ENCODE peak calls at places on chromosomes 3 and 15, in eight cellular contexts. D is HS-27A; B is CD8-positive, alpha-beta T cell; T is upper lobe of left lung; A is ACHN; F is EH; G is activated CD8-positive, alpha-beta memory T cell treated with anti-CD3 and anti-CD28 coated beads for 1 hour; Q is NCI-H510A. M is an unnamed sample.

GRCh38 chr3:61936344-61936937 is 375.1 kb downstream of the PTPRG start:
- DNase-seq in F (peak; percentile 42), G (no peak), Q (no peak), A (peak; percentile 14), D (peak; percentile 11), B (no peak), T (no peak), M (no peak)

GRCh38 chr3:66825421-66825820 is 172.7 kb upstream of the KBTBD8 start:
- DNase-seq in Q (no peak), A (no peak), G (no peak), T (no peak), B (no peak), D (no peak), F (no peak), M (no peak)

GRCh38 chr3:151265866-151266265 is 12.5 kb downstream of the P2RY14 start:
- DNase-seq in B (no peak), G (no peak), D (no peak), F (no peak), A (no peak), T (peak; percentile 28), Q (no peak), M (no peak)

GRCh38 chr15:78840661-78841060 is 29.4 kb upstream of the ADAMTS7 start:
- DNase-seq in B (no peak), Q (no peak), T (no peak), F (peak; percentile 60), G (no peak), D (no peak), A (no peak), M (no peak)

GRCh38 chr15:90286678-90287077 is 21.2 kb downstream of the NGRN start:
- DNase-seq in G (no peak), F (peak; percentile 46), B (no peak), Q (no peak), D (no peak), A (peak; percentile 56), T (no peak), M (no peak)

GRCh38 chr3:173371848-173372487 is 25.6 kb upstream of the NLGN1 start:
- DNase-seq in Q (peak; percentile 1), G (no peak), A (peak; percentile 53), F (peak; percentile 65), T (no peak), B (no peak), D (no peak), M (peak; percentile 8)

GRCh38 chr15:74121858-74122257 is 8.5 kb upstream of the ISLR2 start:
- DNase-seq in T (no peak), Q (no peak), D (no peak), G (no peak), F (no peak), B (no peak), A (no peak), M (no peak)

GRCh38 chr3:173588547-173588946 is 191.0 kb downstream of the NLGN1 start:
- DNase-seq in Q (no peak), G (no peak), A (no peak), D (no peak), F (peak; percentile 9), B (no peak), T (no peak), M (no peak)

GRCh38 chr3:23480324-23480704 is 277.2 kb downstream of the UBE2E2 start:
- DNase-seq in A (no peak), B (no peak), T (no peak), D (no peak), Q (no peak), G (no peak), F (no peak), M (no peak)

GRCh38 chr15:63833246-63833696 is 477 bp downstream of the HERC1 start:
- DNase-seq in T (peak; percentile 32), B (no peak), A (peak; percentile 31), F (peak; percentile 64), Q (no peak), G (peak; percentile 13), D (peak; percentile 12), M (no peak)

GRCh38 chr15:81292516-81293001 is 31.4 kb downstream of the STARD5 start:
- DNase-seq in D (no peak), Q (no peak), A (no peak), F (no peak), G (no peak), B (no peak), T (no peak), M (no peak)

GRCh38 chr15:101440846-101441590 is 48.5 kb downstream of the PCSK6 start:
- DNase-seq in G (no peak), D (no peak), T (no peak), A (no peak), Q (no peak), B (no peak), F (peak; percentile 7), M (no peak)

GRCh38 chr15:42092666-42093445 is 1.5 kb downstream of the PLA2G4D start:
- DNase-seq in T (no peak), Q (no peak), A (no peak), G (no peak), F (no peak), D (no peak), B (no peak), M (no peak)

GRCh38 chr3:55190296-55190695 is 262.4 kb upstream of the LRTM1 start:
- DNase-seq in B (no peak), F (peak; percentile 95), D (no peak), T (no peak), G (no peak), A (no peak), Q (no peak), M (no peak)

GRCh38 chr15:25611603-25612002 is 172.8 kb upstream of the UBE3A start:
- DNase-seq in B (no peak), T (no peak), D (no peak), F (no peak), G (no peak), Q (no peak), A (no peak), M (no peak)